ENCODE peak calls at places on chromosome 4, in eight cellular contexts. N is heart left ventricle, V is AG09309, E is RWPE2, W is PC-9, T is choroid plexus epithelial cell, X is lower leg skin, H is NB4. S is an unnamed sample.

GRCh38 chr4:133152801-133153526 is 3.9 kb downstream of the PCDH10 start:
- DNase-seq in V (no peak), X (no peak), E (no peak), N (no peak), T (peak), H (no peak), W (no peak), S (no peak)

GRCh38 chr4:24991015-24991414 is 39.7 kb downstream of the LGI2 start:
- DNase-seq in H (no peak), W (no peak), V (peak), E (no peak), N (peak), T (peak), X (no peak), S (no peak)

GRCh38 chr4:171814545-171814944 is 1.3 kb downstream of the GALNTL6 start:
- DNase-seq in X (no peak), E (no peak), T (no peak), H (no peak), V (no peak), W (no peak), N (no peak), S (no peak)

GRCh38 chr4:185958094-185958493 is 110.9 kb upstream of the TLR3 start:
- DNase-seq in V (no peak), X (no peak), N (no peak), W (no peak), H (no peak), T (no peak), E (no peak), S (no peak)

GRCh38 chr4:3248811-3249661 is at the start of gene MSANTD1:
- DNase-seq in W (no peak), E (peak), T (peak), H (peak), X (no peak), V (no peak), N (no peak), S (no peak)

GRCh38 chr4:166301266-166301665 is 428.2 kb downstream of the TLL1 start:
- DNase-seq in T (peak), E (no peak), V (no peak), H (no peak), W (no peak), X (no peak), N (no peak), S (no peak)

GRCh38 chr4:147096667-147097604 is 151.3 kb upstream of the TTC29 start:
- DNase-seq in W (no peak), T (peak), H (peak), V (peak), X (no peak), E (no peak), N (no peak), S (no peak)

GRCh38 chr4:102477657-102478056 is 23.5 kb upstream of the NFKB1 start:
- DNase-seq in T (peak), H (no peak), E (no peak), V (no peak), N (no peak), W (no peak), X (no peak), S (no peak)

GRCh38 chr4:154854362-154854761 is 73.3 kb downstream of the RBM46 start:
- DNase-seq in V (no peak), X (no peak), T (peak), E (no peak), W (no peak), N (no peak), H (peak), S (no peak)

GRCh38 chr4:106264331-106264728 is 51.7 kb downstream of the TBCK start:
- DNase-seq in N (no peak), H (peak), V (no peak), T (no peak), X (no peak), E (no peak), W (no peak), S (no peak)

GRCh38 chr4:15930314-15930713 is 8.2 kb downstream of the FGFBP1 start:
- DNase-seq in E (no peak), W (no peak), T (no peak), X (no peak), N (no peak), V (no peak), H (peak), S (no peak)

GRCh38 chr4:13289391-13289790 is 194.7 kb downstream of the RAB28 start:
- DNase-seq in H (no peak), E (no peak), W (no peak), N (no peak), V (no peak), X (no peak), T (peak), S (no peak)

GRCh38 chr4:152719856-152720556 is 40.2 kb upstream of the TMEM154 start:
- DNase-seq in H (no peak), W (no peak), T (peak), V (no peak), X (no peak), E (no peak), N (no peak), S (no peak)

GRCh38 chr4:123259676-123260428 is 136.7 kb upstream of the SPRY1 start:
- DNase-seq in W (no peak), H (no peak), V (no peak), E (no peak), T (no peak), N (no peak), X (no peak), S (no peak)

GRCh38 chr4:105389167-105389566 is 84.7 kb downstream of the PPA2 start:
- DNase-seq in N (no peak), E (no peak), T (peak), X (no peak), W (no peak), V (peak), H (no peak), S (no peak)

GRCh38 chr4:185039508-185040273 is 21.4 kb downstream of the HELT start:
- DNase-seq in E (no peak), V (peak), X (peak), W (peak), H (peak), T (peak), N (peak), S (peak)

GRCh38 chr4:172983014-172983413 is 185.6 kb upstream of the GALNT7 start:
- DNase-seq in X (peak), T (peak), H (no peak), W (no peak), E (no peak), N (no peak), V (no peak), S (no peak)

GRCh38 chr4:80484707-80485106 is 149.2 kb downstream of the CFAP299 start:
- DNase-seq in E (no peak), H (no peak), N (no peak), T (peak), V (no peak), X (no peak), W (no peak), S (no peak)

GRCh38 chr4:29081230-29081955 is 1638.8 kb upstream of the PCDH7 start:
- DNase-seq in E (no peak), N (no peak), H (peak), W (no peak), V (no peak), X (no peak), T (peak), S (no peak)

GRCh38 chr4:113646456-113646809 is 115.1 kb downstream of the CAMK2D start:
- DNase-seq in T (no peak), W (peak), V (no peak), E (no peak), H (no peak), N (no peak), X (no peak), S (no peak)

GRCh38 chr4:176920694-176921093 is 128.0 kb upstream of the VEGFC start:
- DNase-seq in X (no peak), T (peak), V (no peak), E (no peak), W (no peak), H (no peak), N (no peak), S (no peak)

GRCh38 chr4:7135389-7135746 is 57.0 kb upstream of the SORCS2 start:
- DNase-seq in X (no peak), E (no peak), T (peak), H (no peak), W (no peak), V (no peak), N (no peak), S (no peak)

GRCh38 chr4:46123872-46124755 is at the start of gene GABRG1:
- DNase-seq in T (no peak), X (no peak), V (no peak), W (no peak), E (peak), H (no peak), N (no peak), S (no peak)

GRCh38 chr4:164997941-164998340 is 20.5 kb upstream of the TRIM61 start:
- DNase-seq in X (no peak), V (no peak), T (no peak), E (no peak), N (no peak), W (no peak), H (no peak), S (no peak)

GRCh38 chr4:164997324-164997723 is 19.9 kb upstream of the TRIM61 start:
- DNase-seq in N (no peak), V (no peak), X (no peak), T (peak), H (peak), W (no peak), E (no peak), S (no peak)
- TF ChIP-seq CTCF in N (no peak), V (no peak), X (no peak), T (peak), H (no peak), W (peak), E (peak), S (no peak)

GRCh38 chr4:98599617-98600016 is 58.8 kb downstream of the TSPAN5 start:
- DNase-seq in V (no peak), H (no peak), N (no peak), E (no peak), W (no peak), T (no peak), X (no peak), S (no peak)

GRCh38 chr4:98603683-98604573 is 54.5 kb downstream of the TSPAN5 start:
- DNase-seq in N (no peak), E (no peak), W (no peak), X (no peak), H (no peak), T (no peak), V (peak), S (no peak)

GRCh38 chr4:98602270-98602669 is 56.1 kb downstream of the TSPAN5 start:
- DNase-seq in N (no peak), E (no peak), H (no peak), V (no peak), X (no peak), T (no peak), W (no peak), S (no peak)

GRCh38 chr4:98604723-98605122 is 53.7 kb downstream of the TSPAN5 start:
- DNase-seq in N (no peak), W (no peak), H (no peak), X (no peak), V (no peak), T (no peak), E (no peak), S (no peak)

DNA sequence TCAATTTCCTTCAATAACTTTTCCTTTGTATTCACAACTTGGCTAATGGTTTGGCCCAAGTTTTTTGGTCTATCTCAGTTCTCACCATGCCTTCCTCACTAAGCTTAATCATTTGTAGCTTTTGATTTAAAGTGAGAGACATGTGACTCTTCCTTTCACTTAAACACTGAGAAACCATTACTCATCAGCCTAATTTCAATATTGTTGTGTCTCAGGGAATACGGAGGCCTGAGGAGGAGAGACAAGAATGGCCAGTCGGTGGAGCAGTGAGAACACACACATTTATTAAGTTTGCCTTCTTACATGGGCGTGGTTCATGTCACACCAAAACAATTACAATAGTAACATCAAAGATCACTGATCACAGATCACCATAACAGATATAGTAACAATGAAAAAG is 56.7 kb downstream of the TSPAN5 start:
- DNase-seq in V (no peak), T (peak), X (no peak), N (no peak), E (no peak), H (no peak), W (no peak), S (no peak)
- TF ChIP-seq CTCF in V (peak), T (peak), X (no peak), N (no peak), E (no peak), H (no peak), W (no peak), S (no peak)

GRCh38 chr4:76751612-76752343 is 146.2 kb downstream of the SOWAHB start:
- DNase-seq in T (no peak), H (no peak), E (no peak), V (no peak), N (no peak), X (no peak), W (no peak), S (no peak)

GRCh38 chr4:76747613-76748012 is 150.3 kb downstream of the SOWAHB start:
- DNase-seq in V (no peak), H (no peak), W (no peak), N (no peak), E (no peak), X (no peak), T (no peak), S (no peak)

GRCh38 chr4:76749361-76749760 is 148.6 kb downstream of the SOWAHB start:
- DNase-seq in X (no peak), V (no peak), T (no peak), E (no peak), N (no peak), H (no peak), W (no peak), S (no peak)

GRCh38 chr4:76750716-76751115 is 147.2 kb downstream of the SOWAHB start:
- DNase-seq in W (no peak), N (no peak), H (no peak), V (no peak), T (no peak), X (no peak), E (no peak), S (no peak)

GRCh38 chr4:76748649-76749048 is 149.3 kb downstream of the SOWAHB start:
- DNase-seq in N (no peak), X (no peak), T (peak), V (no peak), E (no peak), W (peak), H (peak), S (no peak)
- TF ChIP-seq CTCF in N (peak), X (no peak), T (peak), V (no peak), E (peak), W (no peak), H (peak), S (peak)

GRCh38 chr4:4853371-4853823 is 6.1 kb upstream of the MSX1 start:
- DNase-seq in H (no peak), N (no peak), W (no peak), E (peak), V (no peak), X (no peak), T (no peak), S (no peak)

GRCh38 chr4:4853921-4854648 is 5.4 kb upstream of the MSX1 start:
- DNase-seq in E (no peak), W (no peak), X (no peak), N (no peak), V (no peak), H (no peak), T (no peak), S (no peak)

GRCh38 chr4:4851906-4852305 is 7.6 kb upstream of the MSX1 start:
- DNase-seq in T (no peak), E (peak), N (no peak), W (no peak), X (no peak), H (no peak), V (no peak), S (no peak)

GRCh38 chr4:4851081-4851480 is 8.4 kb upstream of the MSX1 start:
- DNase-seq in N (no peak), V (no peak), E (no peak), H (no peak), X (no peak), W (no peak), T (no peak), S (no peak)

DNA sequence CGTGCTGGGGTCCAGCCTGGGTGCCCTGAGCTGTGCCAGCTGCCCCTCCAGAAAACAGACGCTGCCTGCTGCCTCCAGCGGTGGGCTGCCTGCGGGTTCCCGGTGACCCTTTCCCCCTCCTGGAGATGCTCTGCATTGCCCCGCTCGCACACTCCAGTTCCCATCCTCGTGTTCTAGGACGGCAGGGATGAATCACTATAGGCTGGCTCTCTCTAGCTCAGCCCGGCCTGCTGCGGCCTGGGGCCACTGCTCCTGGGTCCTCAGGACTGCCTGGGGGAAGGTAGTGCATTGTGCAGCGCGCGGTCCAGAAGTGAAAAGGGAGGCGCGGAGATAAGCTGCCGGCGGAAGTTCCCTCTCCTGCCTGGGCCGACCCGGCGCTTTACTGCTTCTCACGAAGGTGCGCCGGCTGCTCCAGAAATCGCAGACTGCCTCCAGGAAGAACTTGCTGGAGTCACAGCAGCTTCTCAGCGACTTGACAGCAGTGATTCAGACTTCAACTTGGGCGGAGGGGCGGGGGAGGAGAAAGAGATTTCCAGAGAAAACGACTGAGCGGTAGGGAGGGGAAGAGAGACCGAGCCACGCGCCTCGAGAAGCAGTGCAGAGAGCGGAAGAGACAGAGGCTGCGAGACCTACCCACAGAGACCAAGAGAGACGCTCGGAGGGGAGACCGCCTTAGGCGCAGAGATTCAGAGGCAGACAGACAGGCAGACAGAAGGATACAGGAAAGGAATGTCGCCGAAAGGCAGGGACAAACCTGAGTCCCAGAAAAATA is 6.7 kb upstream of the MSX1 start:
- DNase-seq in E (peak), N (no peak), T (peak), H (no peak), W (no peak), V (peak), X (peak), S (no peak)
- TF ChIP-seq CTCF in E (no peak), N (no peak), T (peak), H (no peak), W (no peak), V (peak), X (no peak), S (no peak)

GRCh38 chr4:151644625-151645024 is 116.2 kb downstream of the GATB start:
- DNase-seq in W (peak), X (no peak), T (no peak), N (no peak), E (no peak), H (peak), V (no peak), S (no peak)

GRCh38 chr4:151641983-151642382 is 118.8 kb downstream of the GATB start:
- DNase-seq in N (no peak), H (peak), X (no peak), T (no peak), W (no peak), E (no peak), V (no peak), S (no peak)

GRCh38 chr4:151643564-151643963 is 117.2 kb downstream of the GATB start:
- DNase-seq in N (no peak), V (no peak), H (no peak), X (no peak), T (no peak), W (no peak), E (no peak), S (no peak)

GRCh38 chr4:151649461-151649860 is 111.3 kb downstream of the GATB start:
- DNase-seq in W (no peak), H (no peak), N (no peak), E (no peak), V (no peak), X (no peak), T (no peak), S (no peak)

DNA sequence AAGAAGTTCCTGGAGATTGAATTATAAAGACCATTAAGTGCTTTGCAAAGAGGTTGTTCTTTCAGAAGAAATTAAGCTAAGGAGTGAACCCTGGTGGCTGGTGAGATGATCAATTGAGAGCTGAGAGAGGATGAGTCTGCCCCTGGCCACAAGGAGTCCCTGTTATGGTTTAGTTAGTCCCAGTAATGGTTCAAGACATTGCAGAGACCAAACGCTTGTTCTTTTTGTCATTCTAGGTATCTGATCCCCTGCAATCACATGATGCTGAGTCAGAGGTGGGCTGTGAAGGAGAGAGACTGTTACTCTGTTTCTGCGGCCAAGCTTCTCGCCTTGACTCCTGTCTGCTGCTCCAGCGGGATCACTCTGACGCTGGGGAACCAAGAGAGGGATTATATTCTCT is 114.5 kb downstream of the GATB start:
- DNase-seq in T (no peak), V (no peak), N (no peak), W (no peak), H (no peak), X (no peak), E (no peak), S (no peak)
- TF ChIP-seq CTCF in T (peak), V (no peak), N (no peak), W (no peak), H (no peak), X (no peak), E (no peak), S (no peak)

GRCh38 chr4:139137745-139138144 is 39.3 kb downstream of the ELF2 start:
- DNase-seq in E (no peak), N (no peak), V (no peak), T (no peak), X (no peak), W (no peak), H (peak), S (no peak)
- TF ChIP-seq CTCF in E (no peak), N (no peak), V (no peak), T (no peak), X (no peak), W (no peak), H (no peak), S (no peak)

S was measured in lung.